ENCODE peak calls at places on chromosomes 1 and 21, in four cellular contexts. H is H9, Q is dorsolateral prefrontal cortex, K is GM13977. J is an unnamed sample.

GRCh38 chr1:108858541-108858940 is 1.6 kb upstream of the AKNAD1 start:
- DNase-seq in H (no peak), Q (no peak), K (no peak), J (no peak)

GRCh38 chr1:243268284-243268653 is 12.4 kb downstream of the SDCCAG8 start:
- DNase-seq in H (no peak), Q (no peak), K (no peak), J (no peak)

GRCh38 chr21:35236090-35236489 is 187.0 kb upstream of the RUNX1 start:
- DNase-seq in K (peak), H (no peak), Q (no peak), J (no peak)

GRCh38 chr1:25989860-25990650 is 7.8 kb downstream of the PAFAH2 start:
- DNase-seq in H (no peak), Q (no peak), K (no peak), J (no peak)

GRCh38 chr1:18736958-18737357 is 106.3 kb downstream of the PAX7 start:
- DNase-seq in Q (no peak), H (no peak), K (no peak), J (no peak)

GRCh38 chr1:18691648-18692047 is 61.0 kb downstream of the PAX7 start:
- DNase-seq in K (no peak), Q (no peak), H (no peak), J (no peak)

GRCh38 chr1:35288761-35289160 is 20.3 kb downstream of the ZMYM4 start:
- DNase-seq in Q (no peak), K (no peak), H (no peak), J (no peak)

GRCh38 chr1:232283864-232284263 is 346.1 kb downstream of the SIPA1L2 start:
- DNase-seq in K (no peak), Q (no peak), H (no peak), J (no peak)

GRCh38 chr1:17437260-17438175 is 2.0 kb downstream of the RCC2 start:
- DNase-seq in H (no peak), K (peak), Q (no peak), J (no peak)

GRCh38 chr1:227312364-227313025 is 5.8 kb downstream of the CDC42BPA start:
- DNase-seq in Q (no peak), K (no peak), H (peak), J (no peak)

GRCh38 chr1:167629681-167630567 is at the start of gene RCSD1:
- DNase-seq in K (peak), Q (no peak), H (no peak), J (no peak)

GRCh38 chr1:202590975-202591411 is 119.3 kb downstream of the SYT2 start:
- DNase-seq in Q (no peak), H (no peak), K (no peak), J (no peak)

GRCh38 chr1:56509713-56510641 is 69.4 kb downstream of the PLPP3 start:
- DNase-seq in K (no peak), H (no peak), Q (no peak), J (no peak)

GRCh38 chr1:46464013-46464548 is 25.6 kb upstream of the DMBX1 start:
- DNase-seq in Q (no peak), H (no peak), K (no peak), J (peak)

GRCh38 chr1:217253985-217254384 is 376.9 kb downstream of the GPATCH2 start:
- DNase-seq in K (no peak), H (no peak), Q (no peak), J (no peak)

DNA sequence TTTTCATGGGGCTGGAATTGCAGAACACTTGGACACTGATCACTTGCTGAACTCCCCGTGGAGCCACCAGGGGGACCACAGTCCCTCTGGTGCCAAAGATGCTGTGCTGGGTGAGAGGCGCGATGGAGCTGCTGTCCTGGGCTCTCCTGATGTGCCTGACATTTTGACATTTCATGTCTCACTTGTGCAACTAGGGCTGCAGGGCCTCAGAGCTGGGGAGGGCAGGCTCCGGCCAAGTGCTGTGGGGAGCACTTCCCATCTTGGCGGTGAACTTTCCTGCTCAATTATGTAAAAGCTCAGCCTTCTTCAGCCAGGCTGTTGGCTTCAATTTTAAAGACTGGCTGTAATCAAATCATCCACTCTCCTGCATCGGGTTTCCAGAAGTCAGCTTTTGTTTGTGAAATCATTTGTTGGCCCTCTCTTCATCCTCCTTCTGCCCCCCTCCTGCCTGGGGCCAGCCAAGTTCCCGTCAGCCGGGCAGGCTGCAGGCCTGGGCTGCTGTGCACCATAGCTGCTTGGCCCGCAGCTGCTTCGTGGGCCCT is 36.8 kb downstream of the KCNAB2 start:
- DNase-seq in K (no peak), Q (no peak), H (no peak), J (no peak)
- TF ChIP-seq CTCF in K (no peak), Q (no peak), H (peak), J (peak)

DNA sequence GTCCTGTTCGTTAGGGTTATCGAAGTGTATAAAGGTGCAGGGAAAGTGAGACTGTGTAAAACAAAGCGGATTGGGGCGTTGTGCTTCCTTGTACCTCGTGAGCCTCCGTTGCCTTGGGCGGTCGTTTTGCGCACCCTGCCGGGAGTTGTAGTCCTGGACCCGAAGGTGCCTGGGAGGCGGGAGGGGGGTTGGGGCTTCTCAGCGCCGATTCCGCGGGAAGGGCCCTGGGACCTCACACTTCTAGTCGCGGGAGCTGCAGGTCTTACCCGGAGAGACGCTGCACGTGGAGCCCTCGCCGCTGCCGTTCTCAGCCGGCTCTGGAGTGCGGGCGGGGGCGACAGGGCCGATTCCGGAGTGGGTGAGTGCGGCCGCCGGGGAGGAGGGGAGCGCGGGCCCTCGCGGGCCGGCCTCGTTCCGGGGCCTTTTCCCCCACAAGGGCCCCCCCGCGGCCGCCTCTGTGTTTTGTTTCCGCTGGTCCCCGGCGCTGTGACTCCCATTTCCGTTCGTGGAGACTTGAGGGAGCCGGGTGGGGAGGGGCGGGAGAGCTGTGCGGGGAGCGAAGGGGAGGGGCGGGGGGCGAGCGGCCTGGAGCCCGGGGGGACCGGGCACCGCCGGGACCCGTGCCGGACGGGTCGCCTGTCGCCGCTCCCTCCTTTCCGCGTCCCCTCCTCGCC is 586 bp downstream of the GABPA start:
- DNase-seq in Q (peak), K (peak), H (peak), J (peak)
- TF ChIP-seq CTCF in Q (peak), K (peak), H (no peak), J (no peak)

GRCh38 chr21:32844653-32845443 is 73.3 kb upstream of the PAXBP1 start:
- DNase-seq in Q (no peak), K (no peak), H (no peak), J (no peak)
- TF ChIP-seq CTCF in Q (no peak), K (no peak), H (no peak), J (no peak)

DNA sequence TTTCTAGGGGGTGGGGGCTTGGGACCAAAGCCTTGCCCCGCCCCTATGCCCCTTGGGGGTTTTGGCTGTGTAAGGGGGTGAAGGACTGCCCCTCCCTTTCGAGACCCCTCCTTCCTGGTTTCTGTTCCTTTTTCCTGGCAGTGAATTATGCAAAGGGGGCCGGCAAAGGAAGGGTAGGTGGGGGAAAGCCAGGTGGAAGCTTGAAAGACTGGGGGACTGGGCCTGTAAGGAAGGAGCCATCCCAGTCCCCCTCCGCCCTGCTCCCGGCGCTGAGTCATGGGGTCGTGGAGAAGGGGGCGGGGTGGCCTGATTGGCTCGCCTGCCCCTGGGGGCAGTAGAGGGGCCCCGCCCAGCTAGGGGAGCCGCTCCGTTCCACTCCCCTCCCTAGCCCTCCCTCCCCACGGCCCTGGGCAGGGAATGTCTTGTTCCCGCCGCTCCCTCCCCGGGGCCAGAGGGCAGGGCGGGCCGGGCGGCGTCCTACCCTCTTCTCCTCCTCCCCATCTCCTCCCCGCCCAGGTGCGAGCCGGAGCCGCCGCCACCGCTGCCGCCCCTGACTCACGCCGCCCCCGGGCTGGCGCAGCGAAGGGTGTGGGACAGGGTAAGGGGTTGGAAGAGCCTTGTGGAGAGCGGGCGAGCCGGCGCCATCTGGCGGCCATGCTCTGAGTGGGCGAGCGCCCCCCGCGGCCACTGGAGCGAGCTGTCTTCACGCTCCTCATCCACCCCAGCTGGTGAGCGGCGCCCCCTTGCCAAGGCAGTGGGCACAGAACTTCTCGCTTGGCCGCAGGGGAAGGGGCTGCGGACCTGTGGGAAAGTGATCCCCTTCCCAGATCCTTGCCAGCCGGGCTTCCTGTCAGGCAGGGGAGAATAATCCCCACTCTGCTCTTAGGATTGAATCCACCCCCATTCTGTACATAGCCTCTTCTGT is 14.7 kb downstream of the ZBTB7B start:
- DNase-seq in Q (peak), H (peak), K (peak), J (peak)
- TF ChIP-seq CTCF in Q (peak), H (peak), K (peak), J (peak)

GRCh38 chr1:29703596-29703995 is 467.3 kb downstream of the PTPRU start:
- DNase-seq in K (peak), H (peak), Q (peak), J (no peak)
- TF ChIP-seq CTCF in K (peak), H (peak), Q (peak), J (peak)

J was measured in D721Med.